ENCODE peak calls at places on chromosomes 6 and 20, in eight cellular contexts. V is T-helper 2 cell; Y is AG08395; G is AML-193; S is mesenteric fat pad; X is anterior cingulate cortex; W is effector memory CD4-positive, alpha-beta T cell; B is stimulated activated naive B cell treated with anti-CD40 and anti-IgM and Interleukin-4, amounts not matched to agents 10 μg/mL and 1 μg/mL and 100 μg/mL, for 72 hours. T is an unnamed sample.

GRCh38 chr20:43375586-43375985 is 82.1 kb upstream of the SRSF6 start:
- DNase-seq in V (no peak), Y (no peak), G (no peak), S (no peak), X (no peak), W (no peak), B (no peak), T (no peak)

GRCh38 chr6:26211963-26212362 is 124.7 kb downstream of the HFE start:
- DNase-seq in V (no peak), Y (no peak), G (no peak), S (no peak), X (no peak), W (no peak), B (no peak), T (no peak)

GRCh38 chr20:31819083-31819784 is at the start of gene MYLK2:
- DNase-seq in V (no peak), Y (no peak), G (no peak), S (no peak), X (no peak), W (no peak), B (no peak), T (no peak)

GRCh38 chr20:35174458-35175216 is 2.8 kb downstream of the PROCR start:
- DNase-seq in V (no peak), Y (no peak), G (no peak), S (no peak), X (no peak), W (no peak), B (no peak), T (no peak)

GRCh38 chr6:12291083-12291784 is 1.1 kb downstream of the EDN1 start:
- DNase-seq in V (no peak), Y (no peak), G (no peak), S (no peak), X (no peak), W (no peak), B (no peak), T (no peak)

GRCh38 chr6:156564128-156564806 is 212.9 kb upstream of the ARID1B start:
- DNase-seq in V (peak), Y (peak), G (peak), S (no peak), X (peak), W (peak), B (peak), T (peak)

GRCh38 chr20:34566978-34567884 is 8.7 kb downstream of the MAP1LC3A start:
- DNase-seq in V (no peak), Y (no peak), G (no peak), S (no peak), X (no peak), W (no peak), B (no peak), T (no peak)

GRCh38 chr6:130020106-130020851 is 1.9 kb downstream of the L3MBTL3 start:
- DNase-seq in V (peak), Y (peak), G (no peak), S (no peak), X (peak), W (peak), B (peak), T (peak)

T was measured in stimulated activated naive CD4-positive, alpha-beta T cell.